ENCODE peak calls at places on chromosomes 12 and 14, in ten cellular contexts. One of them, this sample, is unnamed.
A peak's percentile ranks its signal among the peaks of the same experiment; 100 is the strongest.

GRCh38 chr12:43104524-43104923 is 447.5 kb downstream of the ADAMTS20 start:
- DNase-seq in fibroblast of pulmonary artery: peak; percentile 66
- DNase-seq in GM20000: no peak
- DNase-seq in HCT116: no peak
- DNase-seq in A549: no peak
- DNase-seq in WTC11: no peak
- DNase-seq in DND-41: no peak
- DNase-seq in cardiac muscle cell: peak; percentile 40
- DNase-seq in colonic mucosa: no peak
- DNase-seq in upper lobe of right lung: no peak
- DNase-seq in this sample: no peak

GRCh38 chr12:113016796-113017195 is 38.5 kb downstream of the OAS2 start:
- DNase-seq in fibroblast of pulmonary artery: no peak
- DNase-seq in GM20000: no peak
- DNase-seq in HCT116: no peak
- DNase-seq in A549: no peak
- DNase-seq in WTC11: no peak
- DNase-seq in DND-41: no peak
- DNase-seq in cardiac muscle cell: no peak
- DNase-seq in colonic mucosa: no peak
- DNase-seq in upper lobe of right lung: no peak
- DNase-seq in this sample: no peak

GRCh38 chr12:58253663-58254062 is 312.3 kb downstream of the ATP23 start:
- DNase-seq in fibroblast of pulmonary artery: no peak
- DNase-seq in GM20000: no peak
- DNase-seq in HCT116: no peak
- DNase-seq in A549: no peak
- DNase-seq in WTC11: no peak
- DNase-seq in DND-41: no peak
- DNase-seq in cardiac muscle cell: no peak
- DNase-seq in colonic mucosa: no peak
- DNase-seq in upper lobe of right lung: no peak
- DNase-seq in this sample: no peak

GRCh38 chr12:57758566-57759359 is 3.9 kb downstream of the MARCHF9 start:
- DNase-seq in fibroblast of pulmonary artery: no peak
- DNase-seq in GM20000: no peak
- DNase-seq in HCT116: no peak
- DNase-seq in A549: no peak
- DNase-seq in WTC11: no peak
- DNase-seq in DND-41: no peak
- DNase-seq in cardiac muscle cell: no peak
- DNase-seq in colonic mucosa: no peak
- DNase-seq in upper lobe of right lung: no peak
- DNase-seq in this sample: no peak

GRCh38 chr12:20268121-20268732 is 100.1 kb upstream of the PDE3A start:
- DNase-seq in fibroblast of pulmonary artery: peak; percentile 55
- DNase-seq in GM20000: no peak
- DNase-seq in HCT116: no peak
- DNase-seq in A549: no peak
- DNase-seq in WTC11: no peak
- DNase-seq in DND-41: peak; percentile 14
- DNase-seq in cardiac muscle cell: no peak
- DNase-seq in colonic mucosa: no peak
- DNase-seq in upper lobe of right lung: no peak
- DNase-seq in this sample: no peak

GRCh38 chr14:88252536-88252935 is 70.5 kb downstream of the KCNK10 start:
- DNase-seq in fibroblast of pulmonary artery: no peak
- DNase-seq in GM20000: no peak
- DNase-seq in HCT116: no peak
- DNase-seq in A549: no peak
- DNase-seq in WTC11: no peak
- DNase-seq in DND-41: no peak
- DNase-seq in cardiac muscle cell: no peak
- DNase-seq in colonic mucosa: no peak
- DNase-seq in upper lobe of right lung: no peak
- DNase-seq in this sample: no peak

GRCh38 chr12:121048442-121048841 is 9.4 kb upstream of the OASL start:
- DNase-seq in fibroblast of pulmonary artery: no peak
- DNase-seq in GM20000: no peak
- DNase-seq in HCT116: no peak
- DNase-seq in A549: no peak
- DNase-seq in WTC11: no peak
- DNase-seq in DND-41: no peak
- DNase-seq in cardiac muscle cell: no peak
- DNase-seq in colonic mucosa: no peak
- DNase-seq in upper lobe of right lung: no peak
- DNase-seq in this sample: no peak

GRCh38 chr12:57726151-57726883 is 12.2 kb downstream of the AGAP2 start:
- DNase-seq in fibroblast of pulmonary artery: peak; percentile 80
- DNase-seq in GM20000: peak; percentile 55
- DNase-seq in HCT116: peak; percentile 72
- DNase-seq in A549: peak; percentile 97
- DNase-seq in WTC11: peak; percentile 92
- DNase-seq in DND-41: no peak
- DNase-seq in cardiac muscle cell: peak; percentile 69
- DNase-seq in colonic mucosa: peak; percentile 88
- DNase-seq in upper lobe of right lung: peak; percentile 90
- DNase-seq in this sample: peak; percentile 62

GRCh38 chr14:96095581-96096476 is 56.7 kb downstream of the C14orf132 start:
- DNase-seq in fibroblast of pulmonary artery: peak; percentile 72
- DNase-seq in GM20000: no peak
- DNase-seq in HCT116: no peak
- DNase-seq in A549: peak; percentile 56
- DNase-seq in WTC11: no peak
- DNase-seq in DND-41: no peak
- DNase-seq in cardiac muscle cell: no peak
- DNase-seq in colonic mucosa: peak; percentile 40
- DNase-seq in upper lobe of right lung: no peak
- DNase-seq in this sample: no peak

GRCh38 chr12:30700216-30700900 is 4.7 kb upstream of the IPO8 start:
- DNase-seq in fibroblast of pulmonary artery: peak; percentile 33
- DNase-seq in GM20000: no peak
- DNase-seq in HCT116: no peak
- DNase-seq in A549: no peak
- DNase-seq in WTC11: no peak
- DNase-seq in DND-41: no peak
- DNase-seq in cardiac muscle cell: no peak
- DNase-seq in colonic mucosa: no peak
- DNase-seq in upper lobe of right lung: no peak
- DNase-seq in this sample: no peak

GRCh38 chr12:104740668-104741067 is 217.4 kb downstream of the SLC41A2 start:
- DNase-seq in fibroblast of pulmonary artery: no peak
- DNase-seq in GM20000: peak; percentile 68
- DNase-seq in HCT116: no peak
- DNase-seq in A549: no peak
- DNase-seq in WTC11: no peak
- DNase-seq in DND-41: no peak
- DNase-seq in cardiac muscle cell: no peak
- DNase-seq in colonic mucosa: no peak
- DNase-seq in upper lobe of right lung: no peak
- DNase-seq in this sample: peak; percentile 52

GRCh38 chr14:65972346-65972745 is 513.8 kb upstream of the CCDC196 start:
- DNase-seq in fibroblast of pulmonary artery: peak; percentile 12
- DNase-seq in GM20000: no peak
- DNase-seq in HCT116: no peak
- DNase-seq in A549: no peak
- DNase-seq in WTC11: no peak
- DNase-seq in DND-41: no peak
- DNase-seq in cardiac muscle cell: no peak
- DNase-seq in colonic mucosa: no peak
- DNase-seq in upper lobe of right lung: no peak
- DNase-seq in this sample: no peak

GRCh38 chr14:61620130-61620946 is 75.0 kb upstream of the HIF1A start:
- DNase-seq in fibroblast of pulmonary artery: peak; percentile 98
- DNase-seq in GM20000: no peak
- DNase-seq in HCT116: no peak
- DNase-seq in A549: no peak
- DNase-seq in WTC11: no peak
- DNase-seq in DND-41: no peak
- DNase-seq in cardiac muscle cell: no peak
- DNase-seq in colonic mucosa: no peak
- DNase-seq in upper lobe of right lung: no peak
- DNase-seq in this sample: peak; percentile 74

GRCh38 chr12:12916135-12916956 is 25.0 kb downstream of the GPRC5A start:
- DNase-seq in fibroblast of pulmonary artery: peak; percentile 91
- DNase-seq in GM20000: peak; percentile 81
- DNase-seq in HCT116: peak; percentile 48
- DNase-seq in A549: peak; percentile 66
- DNase-seq in WTC11: peak; percentile 90
- DNase-seq in DND-41: peak; percentile 78
- DNase-seq in cardiac muscle cell: peak; percentile 87
- DNase-seq in colonic mucosa: peak; percentile 89
- DNase-seq in upper lobe of right lung: peak; percentile 87
- DNase-seq in this sample: peak; percentile 92

DNA sequence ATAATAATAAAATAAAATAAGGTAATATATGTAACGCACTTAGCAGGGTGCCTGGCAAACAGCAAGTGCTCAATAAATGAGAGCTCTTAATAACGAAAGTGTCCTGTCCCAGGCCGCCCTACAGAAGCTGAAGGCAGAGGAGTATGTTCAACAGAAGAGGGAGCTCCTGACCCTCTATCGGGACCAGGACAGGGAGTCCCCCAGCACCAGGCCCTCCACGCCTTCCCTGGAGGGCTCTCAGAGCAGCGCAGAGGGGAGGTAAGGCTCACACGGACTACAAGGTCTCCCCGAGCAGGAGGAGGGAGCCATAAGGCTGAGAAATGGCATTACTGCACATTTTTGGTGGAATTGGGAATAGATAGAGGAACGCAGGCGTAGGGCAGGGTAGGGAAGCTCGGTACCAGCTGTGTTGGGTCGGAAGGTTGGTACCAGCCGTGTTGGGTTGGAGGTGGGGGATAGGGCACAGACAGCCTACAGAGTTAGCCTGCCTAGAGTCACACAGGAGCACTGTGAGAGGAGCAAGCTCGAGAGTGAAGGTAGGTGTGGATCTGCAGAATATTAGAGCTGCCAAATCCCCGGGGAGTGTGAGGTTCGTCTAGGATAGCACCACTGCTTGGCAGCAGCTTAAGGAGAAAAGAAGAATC is 15.4 kb downstream of the TNFRSF1A start:
- DNase-seq in fibroblast of pulmonary artery: peak; percentile 68
- DNase-seq in GM20000: peak; percentile 75
- DNase-seq in HCT116: no peak
- DNase-seq in A549: peak; percentile 78
- DNase-seq in WTC11: peak; percentile 73
- DNase-seq in DND-41: peak; percentile 49
- DNase-seq in cardiac muscle cell: peak; percentile 80
- DNase-seq in colonic mucosa: no peak
- DNase-seq in upper lobe of right lung: no peak
- DNase-seq in this sample: peak; percentile 54
- TF ChIP-seq CTCF in fibroblast of pulmonary artery: peak; percentile 37
- TF ChIP-seq CTCF in GM20000: no peak
- TF ChIP-seq CTCF in HCT116: peak; percentile 31
- TF ChIP-seq CTCF in A549: peak; percentile 64
- TF ChIP-seq CTCF in WTC11: no peak
- TF ChIP-seq CTCF in DND-41: peak; percentile 61
- TF ChIP-seq CTCF in cardiac muscle cell: peak; percentile 43
- TF ChIP-seq CTCF in colonic mucosa: peak; percentile 25
- TF ChIP-seq CTCF in upper lobe of right lung: peak; percentile 58
- TF ChIP-seq CTCF in this sample: no peak

GRCh38 chr12:126218697-126219096 is 1153.5 kb downstream of the AACS start:
- DNase-seq in fibroblast of pulmonary artery: no peak
- DNase-seq in GM20000: no peak
- DNase-seq in HCT116: no peak
- DNase-seq in A549: no peak
- DNase-seq in WTC11: no peak
- DNase-seq in DND-41: no peak
- DNase-seq in cardiac muscle cell: peak; percentile 67
- DNase-seq in colonic mucosa: no peak
- DNase-seq in upper lobe of right lung: no peak
- DNase-seq in this sample: no peak
- TF ChIP-seq CTCF in fibroblast of pulmonary artery: no peak
- TF ChIP-seq CTCF in GM20000: no peak
- TF ChIP-seq CTCF in HCT116: no peak
- TF ChIP-seq CTCF in A549: no peak
- TF ChIP-seq CTCF in WTC11: no peak
- TF ChIP-seq CTCF in DND-41: no peak
- TF ChIP-seq CTCF in cardiac muscle cell: no peak
- TF ChIP-seq CTCF in colonic mucosa: no peak
- TF ChIP-seq CTCF in upper lobe of right lung: no peak
- TF ChIP-seq CTCF in this sample: no peak

DNA sequence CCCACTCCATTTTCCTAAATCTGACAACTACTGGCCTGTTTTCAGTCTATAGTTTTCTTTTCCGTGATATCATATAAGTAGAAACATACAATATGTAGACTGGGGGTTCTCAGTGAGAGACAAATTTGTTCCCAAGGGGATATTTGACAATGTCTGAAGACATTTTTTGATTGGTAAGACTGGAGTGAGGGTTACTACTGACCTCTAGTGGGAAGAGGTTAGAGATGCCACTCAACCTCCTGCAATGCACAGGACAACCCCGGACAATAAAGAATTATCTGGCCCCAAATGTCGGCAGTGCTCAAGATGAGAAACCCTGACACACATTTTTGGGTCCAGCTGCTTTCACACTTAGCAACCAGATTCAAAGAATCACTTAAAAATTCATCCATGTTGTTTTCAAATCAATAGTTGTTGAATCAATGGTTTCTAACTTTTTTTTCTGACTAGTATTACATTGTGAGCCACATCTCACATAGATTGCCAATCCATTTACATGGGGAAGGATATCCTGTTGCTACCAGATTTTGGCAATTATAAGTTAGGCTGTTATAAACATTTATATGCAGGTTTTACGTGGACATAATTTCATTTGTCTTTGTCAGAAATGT is 307.1 kb downstream of the RPL10L start:
- DNase-seq in fibroblast of pulmonary artery: peak; percentile 2
- DNase-seq in GM20000: peak; percentile 5
- DNase-seq in HCT116: peak; percentile 3
- DNase-seq in A549: no peak
- DNase-seq in WTC11: no peak
- DNase-seq in DND-41: no peak
- DNase-seq in cardiac muscle cell: peak; percentile 33
- DNase-seq in colonic mucosa: no peak
- DNase-seq in upper lobe of right lung: no peak
- DNase-seq in this sample: peak; percentile 1
- TF ChIP-seq CTCF in fibroblast of pulmonary artery: peak; percentile 16
- TF ChIP-seq CTCF in GM20000: no peak
- TF ChIP-seq CTCF in HCT116: peak; percentile 60
- TF ChIP-seq CTCF in A549: peak; percentile 33
- TF ChIP-seq CTCF in WTC11: peak; percentile 33
- TF ChIP-seq CTCF in DND-41: peak; percentile 55
- TF ChIP-seq CTCF in cardiac muscle cell: peak; percentile 31
- TF ChIP-seq CTCF in colonic mucosa: peak; percentile 35
- TF ChIP-seq CTCF in upper lobe of right lung: peak; percentile 54
- TF ChIP-seq CTCF in this sample: no peak

DNA sequence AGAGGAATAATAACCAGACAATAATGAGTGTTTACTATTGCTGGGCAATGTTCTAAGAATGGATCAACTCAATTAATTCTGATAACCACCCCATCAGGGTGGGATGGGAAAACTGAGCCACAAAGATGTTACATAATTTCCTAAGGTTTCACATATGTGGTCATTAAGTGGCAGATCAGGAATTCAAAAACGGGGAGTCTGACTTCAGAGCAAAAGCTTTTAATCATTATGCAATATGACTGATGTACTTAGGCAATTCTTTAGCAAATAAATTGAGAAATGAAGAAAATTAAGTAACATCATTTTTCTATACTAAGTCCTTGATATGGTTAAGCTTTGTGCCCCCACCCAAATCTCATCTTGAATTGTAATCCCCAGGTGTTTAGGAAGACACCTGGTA is 53.4 kb downstream of the PLCZ1 start:
- DNase-seq in fibroblast of pulmonary artery: peak; percentile 46
- DNase-seq in GM20000: no peak
- DNase-seq in HCT116: no peak
- DNase-seq in A549: no peak
- DNase-seq in WTC11: no peak
- DNase-seq in DND-41: no peak
- DNase-seq in cardiac muscle cell: no peak
- DNase-seq in colonic mucosa: no peak
- DNase-seq in upper lobe of right lung: no peak
- DNase-seq in this sample: no peak
- TF ChIP-seq CTCF in fibroblast of pulmonary artery: no peak
- TF ChIP-seq CTCF in GM20000: no peak
- TF ChIP-seq CTCF in HCT116: no peak
- TF ChIP-seq CTCF in A549: no peak
- TF ChIP-seq CTCF in WTC11: no peak
- TF ChIP-seq CTCF in DND-41: no peak
- TF ChIP-seq CTCF in cardiac muscle cell: no peak
- TF ChIP-seq CTCF in colonic mucosa: no peak
- TF ChIP-seq CTCF in upper lobe of right lung: no peak
- TF ChIP-seq CTCF in this sample: no peak